ENCODE peak calls at places on chromosomes 16 and 17, in five cellular contexts. One of them, this sample, is unnamed.

GRCh38 chr16:27859020-27859419 is 204.5 kb downstream of the GSG1L start:
- DNase-seq in T-helper 2 cell: no peak
- DNase-seq in amygdala: no peak
- DNase-seq in hippocampal formation: no peak
- DNase-seq in NB4: peak; percentile 18
- DNase-seq in this sample: no peak

GRCh38 chr16:85137323-85138072 is 25.2 kb upstream of the CIBAR2 start:
- DNase-seq in NB4: no peak
- DNase-seq in amygdala: peak; percentile 73
- DNase-seq in T-helper 2 cell: no peak
- DNase-seq in hippocampal formation: peak; percentile 89
- DNase-seq in this sample: peak; percentile 79

GRCh38 chr17:6070280-6070894 is at the start of gene WSCD1:
- DNase-seq in NB4: no peak
- DNase-seq in hippocampal formation: peak; percentile 58
- DNase-seq in amygdala: peak; percentile 42
- DNase-seq in T-helper 2 cell: no peak
- DNase-seq in this sample: peak; percentile 38

GRCh38 chr16:46762583-46762982 is 14.4 kb upstream of the MYLK3 start:
- DNase-seq in NB4: no peak
- DNase-seq in hippocampal formation: no peak
- DNase-seq in amygdala: no peak
- DNase-seq in T-helper 2 cell: no peak
- DNase-seq in this sample: no peak

GRCh38 chr16:87686697-87687570 is 78.9 kb downstream of the KLHDC4 start:
- DNase-seq in amygdala: no peak
- DNase-seq in NB4: peak; percentile 53
- DNase-seq in T-helper 2 cell: peak; percentile 67
- DNase-seq in hippocampal formation: no peak
- DNase-seq in this sample: no peak

GRCh38 chr17:83189673-83190385 is 110.4 kb downstream of the METRNL start:
- DNase-seq in NB4: no peak
- DNase-seq in amygdala: no peak
- DNase-seq in T-helper 2 cell: no peak
- DNase-seq in hippocampal formation: no peak
- DNase-seq in this sample: no peak

GRCh38 chr17:74259667-74260524 is 14.1 kb upstream of the DNAI2 start:
- DNase-seq in NB4: no peak
- DNase-seq in T-helper 2 cell: no peak
- DNase-seq in amygdala: no peak
- DNase-seq in hippocampal formation: no peak
- DNase-seq in this sample: no peak

GRCh38 chr16:65446441-65446840 is 324.6 kb upstream of the CDH11 start:
- DNase-seq in NB4: no peak
- DNase-seq in T-helper 2 cell: no peak
- DNase-seq in amygdala: no peak
- DNase-seq in hippocampal formation: no peak
- DNase-seq in this sample: peak; percentile 5

GRCh38 chr16:69711115-69711740 is 15.1 kb downstream of the NQO1 start:
- DNase-seq in amygdala: no peak
- DNase-seq in hippocampal formation: no peak
- DNase-seq in T-helper 2 cell: no peak
- DNase-seq in NB4: no peak
- DNase-seq in this sample: no peak

GRCh38 chr17:79840204-79840988 is 1.2 kb upstream of the CBX4 start:
- DNase-seq in T-helper 2 cell: peak; percentile 69
- DNase-seq in amygdala: no peak
- DNase-seq in NB4: peak; percentile 56
- DNase-seq in hippocampal formation: no peak
- DNase-seq in this sample: no peak

GRCh38 chr17:62859146-62859545 is 51.0 kb upstream of the MARCHF10 start:
- DNase-seq in T-helper 2 cell: no peak
- DNase-seq in hippocampal formation: no peak
- DNase-seq in NB4: no peak
- DNase-seq in amygdala: no peak
- DNase-seq in this sample: no peak

GRCh38 chr17:61399131-61400057 is at the start of gene TBX2:
- DNase-seq in amygdala: no peak
- DNase-seq in hippocampal formation: no peak
- DNase-seq in NB4: no peak
- DNase-seq in T-helper 2 cell: no peak
- DNase-seq in this sample: no peak

GRCh38 chr17:80259642-80260535 is 763 bp upstream of the RNF213 start:
- DNase-seq in NB4: peak; percentile 78
- DNase-seq in hippocampal formation: peak; percentile 54
- DNase-seq in T-helper 2 cell: peak; percentile 86
- DNase-seq in amygdala: peak; percentile 27
- DNase-seq in this sample: peak; percentile 16

GRCh38 chr17:47203984-47204721 is 5.0 kb upstream of the MYL4 start:
- DNase-seq in T-helper 2 cell: peak; percentile 81
- DNase-seq in amygdala: no peak
- DNase-seq in hippocampal formation: no peak
- DNase-seq in NB4: peak; percentile 45
- DNase-seq in this sample: no peak

GRCh38 chr17:79738643-79739042 is 7.9 kb downstream of the ENPP7 start:
- DNase-seq in T-helper 2 cell: no peak
- DNase-seq in amygdala: no peak
- DNase-seq in hippocampal formation: no peak
- DNase-seq in NB4: no peak
- DNase-seq in this sample: no peak

GRCh38 chr16:26598061-26598460 is 468.7 kb upstream of the C16orf82 start:
- DNase-seq in amygdala: no peak
- DNase-seq in T-helper 2 cell: peak; percentile 99
- DNase-seq in NB4: peak; percentile 6
- DNase-seq in hippocampal formation: no peak
- DNase-seq in this sample: no peak

GRCh38 chr16:73163238-73163795 is 115.4 kb upstream of the ZFHX3 start:
- DNase-seq in T-helper 2 cell: no peak
- DNase-seq in NB4: no peak
- DNase-seq in hippocampal formation: no peak
- DNase-seq in amygdala: no peak
- DNase-seq in this sample: no peak

GRCh38 chr17:50817142-50817751 is 18.1 kb upstream of the WFIKKN2 start:
- DNase-seq in amygdala: no peak
- DNase-seq in hippocampal formation: no peak
- DNase-seq in NB4: peak; percentile 49
- DNase-seq in T-helper 2 cell: peak; percentile 44
- DNase-seq in this sample: peak; percentile 15

GRCh38 chr17:64687959-64688358 is 25.9 kb upstream of the SMURF2 start:
- DNase-seq in amygdala: no peak
- DNase-seq in NB4: no peak
- DNase-seq in T-helper 2 cell: no peak
- DNase-seq in hippocampal formation: no peak
- DNase-seq in this sample: no peak

GRCh38 chr17:63178530-63178929 is 212.5 kb downstream of the TANC2 start:
- DNase-seq in T-helper 2 cell: no peak
- DNase-seq in hippocampal formation: no peak
- DNase-seq in amygdala: no peak
- DNase-seq in NB4: no peak
- DNase-seq in this sample: no peak

GRCh38 chr17:17358866-17359265 is 55.7 kb downstream of the NT5M start:
- DNase-seq in amygdala: no peak
- DNase-seq in hippocampal formation: no peak
- DNase-seq in T-helper 2 cell: no peak
- DNase-seq in NB4: no peak
- DNase-seq in this sample: no peak

GRCh38 chr16:85031451-85031850 is 3.9 kb downstream of the KIAA0513 start:
- DNase-seq in NB4: no peak
- DNase-seq in amygdala: no peak
- DNase-seq in T-helper 2 cell: no peak
- DNase-seq in hippocampal formation: no peak
- DNase-seq in this sample: no peak

GRCh38 chr17:76408037-76408849 is 23.8 kb downstream of the SPHK1 start:
- DNase-seq in T-helper 2 cell: peak; percentile 66
- DNase-seq in amygdala: no peak
- DNase-seq in NB4: peak; percentile 70
- DNase-seq in hippocampal formation: no peak
- DNase-seq in this sample: peak; percentile 34

GRCh38 chr17:81052199-81052997 is 17.4 kb downstream of the BAIAP2 start:
- DNase-seq in NB4: peak; percentile 57
- DNase-seq in hippocampal formation: no peak
- DNase-seq in T-helper 2 cell: no peak
- DNase-seq in amygdala: no peak
- DNase-seq in this sample: no peak

GRCh38 chr16:50761276-50761675 is 19.4 kb downstream of the CYLD start:
- DNase-seq in T-helper 2 cell: no peak
- DNase-seq in amygdala: no peak
- DNase-seq in hippocampal formation: no peak
- DNase-seq in NB4: no peak
- DNase-seq in this sample: no peak

GRCh38 chr17:82372591-82373452 is 1.3 kb downstream of the UTS2R start:
- DNase-seq in amygdala: no peak
- DNase-seq in NB4: no peak
- DNase-seq in T-helper 2 cell: no peak
- DNase-seq in hippocampal formation: no peak
- DNase-seq in this sample: no peak

GRCh38 chr16:35691057-35691456 is 2231.6 kb downstream of the TP53TG3F start:
- DNase-seq in amygdala: no peak
- DNase-seq in hippocampal formation: no peak
- DNase-seq in NB4: no peak
- DNase-seq in T-helper 2 cell: no peak
- DNase-seq in this sample: no peak

GRCh38 chr17:41581366-41582060 is 5.2 kb downstream of the KRT14 start:
- DNase-seq in hippocampal formation: no peak
- DNase-seq in T-helper 2 cell: no peak
- DNase-seq in NB4: no peak
- DNase-seq in amygdala: no peak
- DNase-seq in this sample: no peak

GRCh38 chr16:89055894-89056555 is 37.6 kb upstream of the ACSF3 start:
- DNase-seq in amygdala: no peak
- DNase-seq in hippocampal formation: no peak
- DNase-seq in NB4: no peak
- DNase-seq in T-helper 2 cell: no peak
- DNase-seq in this sample: no peak

GRCh38 chr17:40499551-40500189 is 1.8 kb downstream of the TNS4 start:
- DNase-seq in amygdala: peak; percentile 6
- DNase-seq in hippocampal formation: peak; percentile 12
- DNase-seq in NB4: no peak
- DNase-seq in T-helper 2 cell: no peak
- DNase-seq in this sample: no peak

GRCh38 chr16:68093816-68094613 is 8.8 kb downstream of the NFATC3 start:
- DNase-seq in NB4: peak; percentile 51
- DNase-seq in hippocampal formation: no peak
- DNase-seq in amygdala: no peak
- DNase-seq in T-helper 2 cell: peak; percentile 27
- DNase-seq in this sample: no peak

GRCh38 chr17:4786111-4786491 is at the start of gene VMO1:
- DNase-seq in hippocampal formation: no peak
- DNase-seq in amygdala: no peak
- DNase-seq in NB4: no peak
- DNase-seq in T-helper 2 cell: no peak
- DNase-seq in this sample: no peak

This sample was measured in occipital lobe.